ENCODE peak calls at places on chromosomes 12 and 14, in six cellular contexts. V is A549, X is SK-N-SH, N is K562, D is GM12878, G is HepG2. C is an unnamed sample.
A peak's percentile ranks its signal among the peaks of the same experiment; 100 is the strongest.

GRCh38 chr12:104641862-104642261 is 185.1 kb downstream of the CHST11 start:
- DNase-seq in V (no peak), X (no peak), N (no peak), D (peak; percentile 79), G (no peak), C (no peak)

GRCh38 chr14:75257241-75257640 is 21.4 kb upstream of the FOS start:
- DNase-seq in V (no peak), N (no peak), D (no peak), X (no peak), G (no peak), C (peak; percentile 37)

GRCh38 chr14:63510538-63510937 is 32.6 kb downstream of the PPP2R5E start:
- DNase-seq in G (no peak), X (no peak), N (no peak), D (peak; percentile 66), V (no peak), C (peak; percentile 73)

GRCh38 chr12:49954863-49955830 is 4.6 kb downstream of the AQP2 start:
- DNase-seq in D (no peak), X (peak; percentile 23), N (no peak), V (no peak), G (no peak), C (no peak)

GRCh38 chr12:68264864-68265256 is 11.5 kb upstream of the IL22 start:
- DNase-seq in N (no peak), D (no peak), V (no peak), X (no peak), G (no peak), C (peak; percentile 84)

GRCh38 chr12:40105265-40105514 is 691 bp downstream of the SLC2A13 start:
- DNase-seq in G (no peak), N (no peak), X (peak; percentile 80), D (no peak), V (no peak), C (no peak)

GRCh38 chr12:24121911-24122310 is 172.4 kb upstream of the SOX5 start:
- DNase-seq in X (no peak), N (no peak), V (no peak), G (peak; percentile 18), D (no peak), C (no peak)

GRCh38 chr12:84408936-84409335 is 503.7 kb downstream of the SLC6A15 start:
- DNase-seq in N (no peak), G (no peak), V (no peak), D (no peak), X (no peak), C (no peak)

GRCh38 chr14:38548091-38548490 is 292.2 kb upstream of the CLEC14A start:
- DNase-seq in X (no peak), D (no peak), V (no peak), N (no peak), G (no peak), C (no peak)

GRCh38 chr12:20604408-20604807 is 90.7 kb upstream of the SLCO1C1 start:
- DNase-seq in V (no peak), N (no peak), D (no peak), X (no peak), G (no peak), C (no peak)

GRCh38 chr12:112973712-112974305 is 4.5 kb upstream of the OAS2 start:
- DNase-seq in N (no peak), X (no peak), V (no peak), G (no peak), D (no peak), C (no peak)

GRCh38 chr12:78555802-78556201 is 308.8 kb upstream of the SYT1 start:
- DNase-seq in V (no peak), X (no peak), D (no peak), G (no peak), N (no peak), C (no peak)

GRCh38 chr14:103543721-103544626 is 15.0 kb downstream of the TRMT61A start:
- DNase-seq in V (no peak), D (no peak), G (no peak), X (peak; percentile 35), N (no peak), C (no peak)

GRCh38 chr14:81855007-81855406 is 321.4 kb upstream of the SEL1L start:
- DNase-seq in X (no peak), D (no peak), V (no peak), N (no peak), G (no peak), C (no peak)

GRCh38 chr12:66194122-66194521 is 5.1 kb downstream of the IRAK3 start:
- DNase-seq in N (no peak), G (no peak), D (no peak), X (no peak), V (no peak), C (no peak)

GRCh38 chr12:87935216-87935615 is 94.0 kb downstream of the C12orf50 start:
- DNase-seq in G (no peak), X (no peak), V (no peak), D (no peak), N (no peak), C (no peak)

GRCh38 chr14:21041676-21042433 is at the start of gene RNASE7:
- DNase-seq in V (no peak), G (no peak), D (no peak), N (no peak), X (no peak), C (peak; percentile 54)

GRCh38 chr14:21042918-21043317 is 756 bp downstream of the RNASE7 start:
- DNase-seq in X (no peak), V (no peak), G (no peak), N (no peak), D (no peak), C (no peak)

GRCh38 chr14:21047378-21047781 is 5.2 kb downstream of the RNASE7 start:
- DNase-seq in G (no peak), N (no peak), X (no peak), V (no peak), D (no peak), C (no peak)

GRCh38 chr14:21043387-21044105 is 1.4 kb downstream of the RNASE7 start:
- DNase-seq in X (no peak), V (no peak), N (no peak), D (no peak), G (no peak), C (no peak)

DNA sequence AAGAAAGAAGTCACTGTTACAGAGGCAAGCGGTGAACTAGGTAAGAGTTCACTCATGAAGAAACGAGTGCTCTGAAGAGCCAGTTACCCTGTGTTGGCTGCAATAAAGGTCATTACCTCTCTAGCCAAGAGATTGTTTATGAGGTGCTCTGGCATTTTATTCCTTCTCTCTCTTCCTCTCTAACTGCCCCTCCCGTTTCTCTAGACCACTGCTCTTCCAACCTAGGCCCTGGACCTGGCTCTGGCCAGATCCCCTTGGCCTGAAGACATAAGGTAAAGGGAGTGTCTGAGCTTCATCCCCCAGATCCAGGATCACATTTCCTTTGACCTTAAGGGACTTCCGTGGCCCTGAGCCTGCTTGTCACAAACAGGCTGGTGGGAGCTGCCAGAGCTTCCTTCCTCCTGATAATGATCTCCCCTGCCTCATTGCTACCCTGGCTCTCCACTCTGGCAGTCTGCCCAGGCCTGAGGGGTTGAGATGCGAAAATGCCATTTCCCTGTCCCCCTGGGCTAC is 2.0 kb downstream of the RNASE7 start:
- DNase-seq in X (peak; percentile 53), G (peak; percentile 78), N (no peak), V (no peak), D (no peak), C (no peak)
- TF ChIP-seq SMC3 in X (no peak), G (no peak), N (no peak), V (no peak), D (no peak), C (no peak)

DNA sequence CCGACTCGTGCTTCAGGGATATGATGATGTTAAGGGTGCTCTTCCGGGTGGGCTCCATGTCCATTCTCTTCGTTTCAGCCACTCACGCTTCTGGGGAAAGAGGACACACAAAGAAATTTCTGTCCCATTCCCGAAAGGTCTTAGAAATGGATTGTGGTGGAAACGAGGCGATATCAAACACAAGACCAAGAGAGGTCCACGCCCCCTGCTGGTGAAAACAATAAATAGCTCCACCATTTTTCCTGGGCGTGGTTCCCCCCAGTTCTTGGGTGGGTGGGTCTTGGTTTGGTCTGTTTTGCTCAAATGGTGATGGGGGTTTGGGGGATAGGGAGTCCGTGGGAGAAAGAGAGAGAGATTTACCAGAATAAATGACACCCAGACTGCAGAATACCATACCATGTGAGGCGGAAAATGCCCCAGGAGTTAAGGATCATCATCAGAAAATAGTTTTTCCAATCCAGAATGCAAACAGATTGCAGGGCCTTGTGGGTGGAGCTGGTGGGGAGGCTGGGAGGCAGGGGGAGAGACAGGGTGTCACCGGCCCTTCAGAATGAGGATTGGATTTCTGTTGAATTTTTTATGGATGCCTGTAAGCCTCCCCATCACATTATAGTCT is 55.6 kb downstream of the SRRM4 start:
- DNase-seq in X (peak; percentile 60), G (peak; percentile 16), D (no peak), V (peak; percentile 36), N (peak; percentile 77), C (no peak)
- TF ChIP-seq SMC3 in X (peak; percentile 45), G (peak; percentile 47), D (peak; percentile 44), V (peak; percentile 40), N (peak; percentile 42), C (peak; percentile 9)

DNA sequence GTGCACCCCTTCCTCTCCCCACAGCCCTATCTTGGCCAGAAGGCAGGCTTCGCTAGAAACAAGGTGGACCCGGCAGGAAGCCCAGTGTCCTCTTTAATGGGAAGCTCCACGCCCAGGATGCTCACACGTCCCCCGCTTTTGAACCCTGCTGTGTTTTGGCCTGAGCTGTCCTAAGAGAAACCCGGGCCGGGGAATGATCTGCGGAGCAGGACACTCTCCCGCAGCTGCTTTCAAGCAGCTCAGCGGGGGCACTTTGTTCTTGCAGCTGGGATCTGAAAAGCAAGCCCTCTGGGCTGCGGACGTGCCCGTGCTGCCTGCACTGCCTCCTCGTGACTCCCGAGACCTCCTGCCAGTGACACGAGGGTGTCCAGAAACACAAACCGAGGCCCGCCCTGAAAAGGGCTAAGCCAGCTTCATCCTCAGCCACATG is 30.0 kb downstream of the SCARB1 start:
- DNase-seq in D (no peak), N (peak; percentile 22), V (no peak), X (peak; percentile 51), G (no peak), C (no peak)
- TF ChIP-seq SMC3 in D (no peak), N (no peak), V (no peak), X (no peak), G (no peak), C (no peak)

GRCh38 chr12:132501189-132501940 is 11.4 kb downstream of the FBRSL1 start:
- DNase-seq in D (no peak), G (no peak), X (no peak), N (peak; percentile 49), V (no peak), C (no peak)
- TF ChIP-seq SMC3 in D (no peak), G (no peak), X (no peak), N (no peak), V (no peak), C (no peak)